ENCODE peak calls at places on chromosomes 11 and 22, in six cellular contexts. W is uterus; Q is heart left ventricle; T is stomach; B is CD8-positive, alpha-beta memory T cell; X is SK-N-SH. G is an unnamed sample.

GRCh38 chr22:27801616-27802388 is at the start of gene MN1:
- DNase-seq in W (no peak), Q (no peak), T (peak; percentile 48), B (peak; percentile 63), X (peak; percentile 89), G (no peak)

GRCh38 chr11:75380716-75381420 is 18.4 kb upstream of the RPS3 start:
- DNase-seq in W (no peak), Q (no peak), T (no peak), B (no peak), X (no peak), G (no peak)

GRCh38 chr11:34788642-34789041 is 127.5 kb downstream of the APIP start:
- DNase-seq in W (no peak), Q (no peak), T (no peak), B (no peak), X (no peak), G (no peak)

GRCh38 chr22:38317995-38318715 is 922 bp upstream of the CSNK1E start:
- DNase-seq in W (peak; percentile 76), Q (peak; percentile 85), T (peak; percentile 71), B (no peak), X (no peak), G (peak; percentile 26)

GRCh38 chr22:22922954-22923319 is 35.3 kb downstream of the IGLL5 start:
- DNase-seq in W (no peak), Q (no peak), T (no peak), B (no peak), X (no peak), G (no peak)

GRCh38 chr22:42662114-42663021 is 13.2 kb upstream of the CYB5R3 start:
- DNase-seq in W (peak; percentile 91), Q (peak; percentile 82), T (peak; percentile 90), B (peak; percentile 83), X (peak; percentile 88), G (no peak)

GRCh38 chr11:120060512-120060911 is 77.4 kb downstream of the TRIM29 start:
- DNase-seq in W (no peak), Q (no peak), T (no peak), B (peak; percentile 10), X (no peak), G (no peak)

GRCh38 chr22:33803371-33803770 is 116.9 kb downstream of the LARGE1 start:
- DNase-seq in W (peak; percentile 30), Q (no peak), T (no peak), B (no peak), X (no peak), G (no peak)

GRCh38 chr22:48171294-48171693 is 1408.8 kb downstream of the TBC1D22A start:
- DNase-seq in W (no peak), Q (no peak), T (no peak), B (no peak), X (no peak), G (no peak)

GRCh38 chr22:26763633-26764295 is 106.4 kb downstream of the MIAT start:
- DNase-seq in W (peak; percentile 23), Q (no peak), T (no peak), B (no peak), X (no peak), G (no peak)

GRCh38 chr11:3837793-3838192 is 3.0 kb downstream of the RHOG start:
- DNase-seq in W (peak; percentile 27), Q (peak; percentile 68), T (peak; percentile 36), B (no peak), X (no peak), G (no peak)

DNA sequence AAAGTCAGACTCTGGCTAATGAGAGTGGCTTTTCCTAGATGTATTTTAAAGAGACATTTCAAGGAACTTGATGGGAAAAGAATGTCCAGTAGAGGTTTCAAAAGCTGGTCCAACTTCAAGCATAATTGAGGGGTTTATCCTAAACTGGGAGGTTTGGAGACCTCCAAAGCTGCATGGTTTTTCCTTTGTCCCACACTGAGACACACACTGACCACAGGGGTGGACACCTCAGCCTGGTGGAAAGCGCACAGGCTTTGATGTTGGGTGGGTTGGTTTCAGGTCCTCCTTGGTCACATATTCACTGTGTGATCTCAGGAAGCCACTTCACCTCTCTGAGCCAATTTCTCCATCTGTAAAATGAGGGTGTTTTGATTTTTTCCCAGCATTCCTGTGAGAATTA is 4.0 kb downstream of the SPON1 start:
- DNase-seq in W (no peak), Q (no peak), T (no peak), B (no peak), X (no peak), G (no peak)
- H3K27me3 ChIP-seq in W (no peaks in the 10 kb centered on the region), Q (peaks cover 32% of the 10 kb centered on the region), T (no peaks in the 10 kb centered on the region), B (peaks cover 41% of the 10 kb centered on the region), X (peaks cover 50% of the 10 kb centered on the region), G (peaks cover 10% of the 10 kb centered on the region)

DNA sequence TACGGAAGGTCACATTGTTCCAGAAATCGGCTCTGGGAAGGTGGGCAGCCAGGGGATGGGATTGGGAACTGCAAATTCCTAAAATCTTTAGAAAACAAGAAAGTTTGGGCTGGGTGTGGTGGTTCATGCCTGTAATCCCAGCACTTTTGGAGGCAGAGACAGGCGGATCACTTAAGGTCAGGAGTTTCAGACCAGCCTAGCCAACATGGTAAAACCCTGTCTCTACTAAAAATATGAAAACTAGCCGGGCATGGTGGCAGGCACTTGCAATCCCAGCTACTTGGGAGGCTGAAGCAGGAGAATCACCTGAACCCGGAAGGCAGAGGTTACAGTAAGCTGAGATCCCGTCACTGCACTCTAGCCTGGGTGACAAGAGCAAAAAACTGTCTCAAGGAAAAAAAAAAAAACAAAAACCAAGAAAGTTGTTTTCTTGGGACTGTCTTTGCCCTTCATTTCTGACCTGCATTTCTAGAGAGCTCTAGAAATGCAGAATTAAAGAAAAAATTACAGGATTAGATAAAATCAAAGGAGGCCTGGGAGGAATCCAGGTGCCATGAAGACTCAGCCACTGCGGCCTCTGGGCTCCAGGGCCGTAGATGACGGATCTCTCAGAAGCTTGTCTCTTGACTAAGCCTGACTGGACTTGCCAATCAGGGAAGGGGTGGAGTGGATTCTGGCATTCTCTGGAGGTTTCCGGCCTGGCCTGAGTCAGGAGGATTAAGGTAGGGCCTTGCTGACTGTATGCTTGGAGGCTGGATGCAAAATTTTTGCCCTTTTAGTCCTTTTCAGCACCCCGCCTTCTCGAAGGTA is 5.3 kb upstream of the MALAT1 start:
- DNase-seq in W (peak; percentile 75), Q (peak; percentile 92), T (peak; percentile 88), B (no peak), X (no peak), G (no peak)
- H3K4me1 ChIP-seq in W (peaks cover 62% of the 10 kb centered on the region), Q (peaks cover 86% of the 10 kb centered on the region), T (peaks cover 85% of the 10 kb centered on the region), B (peaks cover 16% of the 10 kb centered on the region), X (peaks cover 69% of the 10 kb centered on the region), G (peaks cover 83% of the 10 kb centered on the region)

GRCh38 chr11:15989685-15990084 is 366.7 kb downstream of the SOX6 start:
- DNase-seq in W (no peak), Q (no peak), T (no peak), B (no peak), X (no peak), G (no peak)
- H3K27me3 ChIP-seq in W (no peaks in the 10 kb centered on the region), Q (no peaks in the 10 kb centered on the region), T (no peaks in the 10 kb centered on the region), B (no peaks in the 10 kb centered on the region), X (no peaks in the 10 kb centered on the region), G (no peaks in the 10 kb centered on the region)

GRCh38 chr11:69638941-69639681 is 1.8 kb upstream of the CCND1 start:
- DNase-seq in W (peak; percentile 69), Q (peak; percentile 96), T (peak; percentile 91), B (peak; percentile 21), X (peak; percentile 93), G (no peak)
- H3K4me1 ChIP-seq in W (peaks cover 56% of the 10 kb centered on the region), Q (peaks cover 69% of the 10 kb centered on the region), T (peaks cover 80% of the 10 kb centered on the region), B (peaks cover 39% of the 10 kb centered on the region), X (peaks cover 37% of the 10 kb centered on the region), G (peaks cover 40% of the 10 kb centered on the region)

GRCh38 chr11:114164546-114164945 is 105.0 kb downstream of the ZBTB16 start:
- DNase-seq in W (no peak), Q (no peak), T (no peak), B (no peak), X (no peak), G (no peak)

GRCh38 chr11:114162719-114163123 is 103.2 kb downstream of the ZBTB16 start:
- DNase-seq in W (peak; percentile 93), Q (peak; percentile 95), T (peak; percentile 92), B (no peak), X (peak; percentile 78), G (peak; percentile 17)

GRCh38 chr11:114165326-114166230 is 106.1 kb downstream of the ZBTB16 start:
- DNase-seq in W (no peak), Q (no peak), T (no peak), B (no peak), X (no peak), G (no peak)

GRCh38 chr11:114163231-114163631 is 103.7 kb downstream of the ZBTB16 start:
- DNase-seq in W (peak; percentile 80), Q (no peak), T (peak; percentile 55), B (no peak), X (no peak), G (no peak)

GRCh38 chr11:114163830-114164401 is 104.4 kb downstream of the ZBTB16 start:
- DNase-seq in W (peak; percentile 67), Q (no peak), T (no peak), B (no peak), X (no peak), G (no peak)
- H3K27me3 ChIP-seq in W (no peaks in the 10 kb centered on the region), Q (no peaks in the 10 kb centered on the region), T (no peaks in the 10 kb centered on the region), B (no peaks in the 10 kb centered on the region), X (peaks cover 52% of the 10 kb centered on the region), G (peaks cover 18% of the 10 kb centered on the region)

GRCh38 chr11:57674251-57674650 is 6.3 kb downstream of the ZDHHC5 start:
- DNase-seq in W (no peak), Q (no peak), T (no peak), B (no peak), X (no peak), G (no peak)

GRCh38 chr11:57681168-57681567 is 13.3 kb downstream of the ZDHHC5 start:
- DNase-seq in W (no peak), Q (no peak), T (no peak), B (no peak), X (no peak), G (no peak)

GRCh38 chr11:57680552-57680874 is 12.6 kb downstream of the ZDHHC5 start:
- DNase-seq in W (no peak), Q (no peak), T (no peak), B (no peak), X (no peak), G (no peak)

GRCh38 chr11:57679396-57679795 is 11.5 kb downstream of the ZDHHC5 start:
- DNase-seq in W (no peak), Q (no peak), T (no peak), B (no peak), X (no peak), G (no peak)

GRCh38 chr11:57675176-57675941 is 7.4 kb downstream of the ZDHHC5 start:
- DNase-seq in W (no peak), Q (no peak), T (no peak), B (no peak), X (no peak), G (no peak)
- H3K4me1 ChIP-seq in W (no peaks in the 10 kb centered on the region), Q (peaks cover 33% of the 10 kb centered on the region), T (peaks cover 57% of the 10 kb centered on the region), B (peaks cover 66% of the 10 kb centered on the region), X (no peaks in the 10 kb centered on the region), G (peaks cover 98% of the 10 kb centered on the region)

DNA sequence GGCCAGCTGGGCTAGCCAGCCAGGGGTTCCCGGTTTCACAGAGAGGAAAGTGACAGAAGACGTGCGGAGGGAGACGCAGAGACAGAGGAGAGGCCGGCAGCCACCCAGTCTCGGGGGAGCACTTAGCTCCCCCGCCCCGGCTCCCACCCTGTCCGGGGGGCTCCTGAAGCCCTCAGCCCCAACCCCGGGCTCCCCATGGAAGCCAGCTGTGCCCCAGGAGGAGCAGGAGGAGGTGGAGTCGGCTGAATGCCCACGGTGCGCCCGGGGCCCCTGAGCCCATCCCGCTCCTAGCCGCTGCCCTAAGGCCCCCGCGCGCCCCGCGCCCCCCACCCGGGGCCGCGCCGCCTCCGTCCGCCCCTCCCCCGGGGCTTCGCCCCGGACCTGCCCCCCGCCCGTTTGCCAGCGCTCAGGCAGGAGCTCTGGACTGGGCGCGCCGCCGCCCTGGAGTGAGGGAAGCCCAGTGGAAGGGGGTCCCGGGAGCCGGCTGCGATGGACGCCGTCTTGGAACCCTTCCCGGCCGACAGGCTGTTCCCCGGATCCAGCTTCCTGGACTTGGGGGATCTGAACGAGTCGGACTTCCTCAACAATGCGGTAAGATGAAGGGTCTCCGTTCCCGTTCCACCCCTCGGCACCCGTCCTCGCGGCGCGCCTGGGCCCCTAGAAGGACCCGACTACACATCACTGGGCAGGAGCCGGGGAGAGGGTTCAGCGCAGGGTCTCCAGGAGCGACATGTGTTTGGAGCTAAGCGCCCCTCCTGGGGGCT is at the start of gene CREB3L1:
- DNase-seq in W (peak; percentile 72), Q (peak; percentile 74), T (peak; percentile 91), B (no peak), X (peak; percentile 79), G (no peak)
- H3K27me3 ChIP-seq in W (no peaks in the 10 kb centered on the region), Q (no peaks in the 10 kb centered on the region), T (no peaks in the 10 kb centered on the region), B (peaks cover 27% of the 10 kb centered on the region), X (no peaks in the 10 kb centered on the region), G (no peaks in the 10 kb centered on the region)